ENCODE peak calls at places on chromosomes 2 and 18, in nine cellular contexts. J is uterus, V is HFFc6, A is sciatic nerve, N is RKO, F is K562, U is iris pigment epithelial cell, M is mucosa of descending colon, B is ovary. R is an unnamed sample.

GRCh38 chr2:88606371-88607030 is 20.8 kb downstream of the EIF2AK3 start:
- DNase-seq in J (no peak), V (no peak), A (no peak), N (no peak), F (no peak), U (no peak), M (no peak), B (no peak), R (no peak)

GRCh38 chr2:99066075-99066557 is 75.4 kb upstream of the C2orf15 start:
- DNase-seq in J (no peak), V (peak; percentile 57), A (no peak), N (peak; percentile 83), F (peak; percentile 27), U (peak; percentile 52), M (peak; percentile 41), B (no peak), R (peak; percentile 60)

GRCh38 chr2:172578860-172579512 is 23.1 kb downstream of the PDK1 start:
- DNase-seq in J (no peak), V (no peak), A (no peak), N (no peak), F (no peak), U (no peak), M (no peak), B (no peak), R (no peak)

GRCh38 chr2:7982054-7982453 is 699.8 kb upstream of the ID2 start:
- DNase-seq in J (no peak), V (no peak), A (no peak), N (no peak), F (no peak), U (no peak), M (no peak), B (no peak), R (no peak)

GRCh38 chr18:37260367-37261093 is 305.1 kb downstream of the CELF4 start:
- DNase-seq in J (no peak), V (no peak), A (no peak), N (no peak), F (no peak), U (no peak), M (no peak), B (no peak), R (no peak)

GRCh38 chr2:97715951-97716694 is 2.7 kb downstream of the ZAP70 start:
- DNase-seq in J (no peak), V (no peak), A (no peak), N (no peak), F (no peak), U (no peak), M (no peak), B (no peak), R (no peak)

GRCh38 chr2:62304429-62305417 is 108.8 kb downstream of the B3GNT2 start:
- DNase-seq in J (peak; percentile 22), V (peak; percentile 8), A (no peak), N (peak; percentile 24), F (peak; percentile 96), U (peak; percentile 98), M (peak; percentile 80), B (peak; percentile 76), R (peak; percentile 79)

GRCh38 chr18:11034816-11035215 is 114.6 kb downstream of the PIEZO2 start:
- DNase-seq in J (no peak), V (no peak), A (no peak), N (no peak), F (no peak), U (peak; percentile 26), M (no peak), B (no peak), R (no peak)

GRCh38 chr2:174438146-174438886 is 42.8 kb downstream of the SCRN3 start:
- DNase-seq in J (no peak), V (no peak), A (peak; percentile 82), N (no peak), F (no peak), U (no peak), M (no peak), B (no peak), R (peak; percentile 43)

GRCh38 chr18:44180683-44181082 is 500.0 kb upstream of the SETBP1 start:
- DNase-seq in J (no peak), V (no peak), A (no peak), N (peak; percentile 17), F (no peak), U (peak; percentile 71), M (no peak), B (no peak), R (peak; percentile 2)

GRCh38 chr18:6044773-6045172 is 149.5 kb upstream of the TMEM200C start:
- DNase-seq in J (no peak), V (no peak), A (no peak), N (peak; percentile 8), F (no peak), U (peak; percentile 47), M (no peak), B (no peak), R (no peak)

GRCh38 chr2:112149866-112150435 is 11.8 kb downstream of the FBLN7 start:
- DNase-seq in J (no peak), V (no peak), A (no peak), N (no peak), F (no peak), U (no peak), M (no peak), B (peak; percentile 5), R (no peak)

GRCh38 chr2:191555092-191555742 is 122.7 kb upstream of the NABP1 start:
- DNase-seq in J (peak; percentile 80), V (peak; percentile 72), A (peak; percentile 93), N (peak; percentile 82), F (peak; percentile 87), U (peak; percentile 74), M (peak; percentile 96), B (peak; percentile 82), R (peak; percentile 92)

GRCh38 chr18:55301196-55301540 is 286.8 kb downstream of the TCF4 start:
- DNase-seq in J (no peak), V (no peak), A (no peak), N (no peak), F (no peak), U (peak; percentile 82), M (no peak), B (no peak), R (peak; percentile 36)

GRCh38 chr2:41169744-41170143 is 717.9 kb upstream of the SLC8A1 start:
- DNase-seq in J (no peak), V (no peak), A (no peak), N (no peak), F (no peak), U (no peak), M (no peak), B (no peak), R (no peak)

GRCh38 chr2:29317077-29317517 is 201.9 kb downstream of the CLIP4 start:
- DNase-seq in J (no peak), V (no peak), A (no peak), N (no peak), F (no peak), U (peak; percentile 89), M (peak; percentile 13), B (no peak), R (peak; percentile 82)

GRCh38 chr2:67974564-67975430 is 88.0 kb downstream of the C1D start:
- DNase-seq in J (peak; percentile 27), V (no peak), A (peak; percentile 57), N (no peak), F (no peak), U (no peak), M (peak; percentile 21), B (no peak), R (peak; percentile 83)

GRCh38 chr2:47041891-47042684 is 113.0 kb downstream of the STPG4 start:
- DNase-seq in J (no peak), V (no peak), A (no peak), N (no peak), F (no peak), U (no peak), M (no peak), B (no peak), R (no peak)

GRCh38 chr2:121068851-121069250 is 216.2 kb downstream of the TFCP2L1 start:
- DNase-seq in J (no peak), V (no peak), A (no peak), N (no peak), F (no peak), U (no peak), M (no peak), B (no peak), R (no peak)